ENCODE peak calls at places on chromosome 21, in four cellular contexts. One of them, this sample, is unnamed.

GRCh38 chr21:46046471-46046870 is 51.4 kb upstream of the COL6A2 start:
- DNase-seq in NCI-H748 treated with DMSO at 0.1 percent for 48 hours: no peak
- DNase-seq in B cell: no peak
- DNase-seq in tibial artery: peak
- DNase-seq in this sample: no peak

GRCh38 chr21:15468368-15468767 is 261.4 kb upstream of the USP25 start:
- DNase-seq in NCI-H748 treated with DMSO at 0.1 percent for 48 hours: no peak
- DNase-seq in B cell: no peak
- DNase-seq in tibial artery: no peak
- DNase-seq in this sample: no peak

GRCh38 chr21:36717901-36718465 is 19.1 kb downstream of the SIM2 start:
- DNase-seq in NCI-H748 treated with DMSO at 0.1 percent for 48 hours: no peak
- DNase-seq in B cell: no peak
- DNase-seq in tibial artery: no peak
- DNase-seq in this sample: no peak

GRCh38 chr21:42535602-42536171 is 22.0 kb downstream of the SLC37A1 start:
- DNase-seq in NCI-H748 treated with DMSO at 0.1 percent for 48 hours: no peak
- DNase-seq in B cell: peak
- DNase-seq in tibial artery: peak
- DNase-seq in this sample: peak

GRCh38 chr21:46639489-46640386 is 4.3 kb downstream of the PRMT2 start:
- DNase-seq in NCI-H748 treated with DMSO at 0.1 percent for 48 hours: no peak
- DNase-seq in B cell: no peak
- DNase-seq in tibial artery: no peak
- DNase-seq in this sample: no peak

GRCh38 chr21:44353200-44353970 is at the start of gene TRPM2:
- DNase-seq in NCI-H748 treated with DMSO at 0.1 percent for 48 hours: no peak
- DNase-seq in B cell: no peak
- DNase-seq in tibial artery: no peak
- DNase-seq in this sample: peak

GRCh38 chr21:17726047-17726446 is 93.1 kb downstream of the C21orf91 start:
- DNase-seq in NCI-H748 treated with DMSO at 0.1 percent for 48 hours: no peak
- DNase-seq in B cell: no peak
- DNase-seq in tibial artery: no peak
- DNase-seq in this sample: no peak

GRCh38 chr21:45373991-45374816 is 30.8 kb upstream of the COL18A1 start:
- DNase-seq in NCI-H748 treated with DMSO at 0.1 percent for 48 hours: no peak
- DNase-seq in B cell: no peak
- DNase-seq in tibial artery: peak
- DNase-seq in this sample: no peak

GRCh38 chr21:23130308-23130707 is 2132.1 kb downstream of the NCAM2 start:
- DNase-seq in NCI-H748 treated with DMSO at 0.1 percent for 48 hours: no peak
- DNase-seq in B cell: no peak
- DNase-seq in tibial artery: no peak
- DNase-seq in this sample: no peak

GRCh38 chr21:31182231-31183129 is 144.2 kb upstream of the KRTAP19-8 start:
- DNase-seq in NCI-H748 treated with DMSO at 0.1 percent for 48 hours: no peak
- DNase-seq in B cell: no peak
- DNase-seq in tibial artery: no peak
- DNase-seq in this sample: no peak

This sample was measured in GM20000.